ENCODE peak calls at places on chromosomes 7 and 10, in five cellular contexts. One of them, this sample, is unnamed.

GRCh38 chr10:22607261-22607660 is 107.1 kb downstream of the PIP4K2A start:
- DNase-seq in GM12878: no peak
- DNase-seq in HepG2: no peak
- DNase-seq in GM12891: no peak
- DNase-seq in GM12892: no peak
- DNase-seq in this sample: no peak

GRCh38 chr10:84270708-84271107 is 25.9 kb downstream of the RGR start:
- DNase-seq in GM12878: no peak
- DNase-seq in HepG2: no peak
- DNase-seq in GM12891: no peak
- DNase-seq in GM12892: no peak
- DNase-seq in this sample: no peak

GRCh38 chr10:132360766-132361447 is 28.9 kb downstream of the LRRC27 start:
- DNase-seq in GM12878: no peak
- DNase-seq in HepG2: no peak
- DNase-seq in GM12891: peak
- DNase-seq in GM12892: no peak
- DNase-seq in this sample: peak

GRCh38 chr7:108000875-108001758 is 1.8 kb downstream of the LAMB1 start:
- DNase-seq in GM12878: no peak
- DNase-seq in HepG2: no peak
- DNase-seq in GM12891: no peak
- DNase-seq in GM12892: no peak
- DNase-seq in this sample: peak

GRCh38 chr7:81664304-81664703 is 105.5 kb downstream of the HGF start:
- DNase-seq in GM12878: no peak
- DNase-seq in HepG2: no peak
- DNase-seq in GM12891: no peak
- DNase-seq in GM12892: no peak
- DNase-seq in this sample: no peak

GRCh38 chr10:129945941-129946760 is 17.9 kb downstream of the EBF3 start:
- DNase-seq in GM12878: no peak
- DNase-seq in HepG2: no peak
- DNase-seq in GM12891: no peak
- DNase-seq in GM12892: no peak
- DNase-seq in this sample: no peak

GRCh38 chr7:81180573-81180972 is 261.7 kb upstream of the SEMA3C start:
- DNase-seq in GM12878: no peak
- DNase-seq in HepG2: no peak
- DNase-seq in GM12891: no peak
- DNase-seq in GM12892: no peak
- DNase-seq in this sample: no peak

GRCh38 chr7:155398944-155399343 is 59.0 kb upstream of the EN2 start:
- DNase-seq in GM12878: no peak
- DNase-seq in HepG2: no peak
- DNase-seq in GM12891: no peak
- DNase-seq in GM12892: no peak
- DNase-seq in this sample: peak

GRCh38 chr7:101555921-101556275 is 73.2 kb downstream of the MYL10 start:
- DNase-seq in GM12878: no peak
- DNase-seq in HepG2: no peak
- DNase-seq in GM12891: no peak
- DNase-seq in GM12892: no peak
- DNase-seq in this sample: no peak
- TF ChIP-seq TAF1 in GM12878: no peak
- TF ChIP-seq TAF1 in HepG2: no peak
- TF ChIP-seq TAF1 in GM12891: no peak
- TF ChIP-seq TAF1 in GM12892: no peak
- TF ChIP-seq TAF1 in this sample: no peak

GRCh38 chr7:4798706-4799235 is 23.3 kb downstream of the AP5Z1 start:
- DNase-seq in GM12878: no peak
- DNase-seq in HepG2: no peak
- DNase-seq in GM12891: no peak
- DNase-seq in GM12892: no peak
- DNase-seq in this sample: no peak
- TF ChIP-seq TAF1 in GM12878: no peak
- TF ChIP-seq TAF1 in HepG2: no peak
- TF ChIP-seq TAF1 in GM12891: no peak
- TF ChIP-seq TAF1 in GM12892: no peak
- TF ChIP-seq TAF1 in this sample: no peak

GRCh38 chr10:126259883-126260282 is 128.4 kb downstream of the ADAM12 start:
- DNase-seq in GM12878: no peak
- DNase-seq in HepG2: no peak
- DNase-seq in GM12891: no peak
- DNase-seq in GM12892: no peak
- DNase-seq in this sample: no peak
- TF ChIP-seq TAF1 in GM12878: no peak
- TF ChIP-seq TAF1 in HepG2: no peak
- TF ChIP-seq TAF1 in GM12891: no peak
- TF ChIP-seq TAF1 in GM12892: no peak
- TF ChIP-seq TAF1 in this sample: no peak

GRCh38 chr7:66013938-66014337 is 31.9 kb upstream of the GUSB start:
- DNase-seq in GM12878: no peak
- DNase-seq in HepG2: peak
- DNase-seq in GM12891: no peak
- DNase-seq in GM12892: no peak
- DNase-seq in this sample: peak
- TF ChIP-seq TAF1 in GM12878: no peak
- TF ChIP-seq TAF1 in HepG2: no peak
- TF ChIP-seq TAF1 in GM12891: no peak
- TF ChIP-seq TAF1 in GM12892: no peak
- TF ChIP-seq TAF1 in this sample: no peak

GRCh38 chr7:137151056-137151731 is 192.3 kb downstream of the PTN start:
- DNase-seq in GM12878: no peak
- DNase-seq in HepG2: no peak
- DNase-seq in GM12891: no peak
- DNase-seq in GM12892: no peak
- DNase-seq in this sample: no peak
- TF ChIP-seq TAF1 in GM12878: no peak
- TF ChIP-seq TAF1 in HepG2: no peak
- TF ChIP-seq TAF1 in GM12891: no peak
- TF ChIP-seq TAF1 in GM12892: no peak
- TF ChIP-seq TAF1 in this sample: no peak